ENCODE peak calls at places on chromosomes 4 and X, in five cellular contexts. W, P, J, Y and T are unnamed samples.
A peak's percentile ranks its signal among the peaks of the same experiment; 100 is the strongest.

GRCh38 chrX:1591863-1592127 is 391 bp downstream of the AKAP17A start:
- DNase-seq in J (no peak), W (no peak), P (no peak), Y (no peak), T (no peak)

GRCh38 chrX:13189380-13189779 is 130.5 kb downstream of the ATXN3L start:
- DNase-seq in P (no peak), W (no peak), J (no peak), Y (no peak), T (no peak)

GRCh38 chr4:76641758-76642157 is 206.7 kb downstream of the SHROOM3 start:
- DNase-seq in Y (no peak), P (no peak), J (no peak), W (no peak), T (no peak)

GRCh38 chr4:56728512-56728911 is 47.4 kb upstream of the HOPX start:
- DNase-seq in J (peak; percentile 71), Y (no peak), P (no peak), W (no peak), T (no peak)

GRCh38 chr4:87838207-87838606 is 5.4 kb downstream of the MEPE start:
- DNase-seq in J (no peak), W (no peak), P (no peak), Y (no peak), T (no peak)

GRCh38 chr4:1771555-1772305 is 21.4 kb upstream of the FGFR3 start:
- DNase-seq in P (no peak), J (peak; percentile 16), W (no peak), Y (no peak), T (no peak)

GRCh38 chr4:112557676-112558411 is 41.9 kb upstream of the NEUROG2 start:
- DNase-seq in Y (no peak), W (no peak), J (no peak), P (no peak), T (no peak)

GRCh38 chrX:131854586-131854985 is 168.5 kb upstream of the STK26 start:
- DNase-seq in J (no peak), Y (no peak), P (no peak), W (no peak), T (peak; percentile 62)

GRCh38 chr4:184396001-184396400 is 78.3 kb downstream of the IRF2 start:
- DNase-seq in P (peak; percentile 83), Y (no peak), J (peak; percentile 58), W (no peak), T (no peak)

GRCh38 chr4:186032259-186032658 is 36.7 kb upstream of the TLR3 start:
- DNase-seq in P (no peak), W (no peak), J (no peak), Y (peak; percentile 23), T (no peak)

GRCh38 chr4:6198768-6199343 is 1.5 kb downstream of the JAKMIP1 start:
- DNase-seq in Y (peak; percentile 69), J (no peak), P (no peak), W (no peak), T (no peak)

GRCh38 chrX:72105436-72105835 is 26.3 kb downstream of the RTL5 start:
- DNase-seq in P (no peak), W (no peak), Y (no peak), J (peak; percentile 47), T (no peak)

GRCh38 chrX:103831342-103831802 is 685 bp downstream of the RAB9B start:
- DNase-seq in P (peak; percentile 79), Y (no peak), J (peak; percentile 4), W (peak; percentile 69), T (peak; percentile 20)

GRCh38 chrX:155048997-155049619 is 21.8 kb downstream of the CMC4 start:
- DNase-seq in Y (peak; percentile 81), W (peak; percentile 65), P (peak; percentile 9), J (peak; percentile 15), T (peak; percentile 41)

GRCh38 chrX:51215266-51215665 is 117.4 kb upstream of the NUDT10 start:
- DNase-seq in J (no peak), W (no peak), Y (peak; percentile 28), P (no peak), T (no peak)

GRCh38 chrX:119706616-119707015 is 13.6 kb upstream of the SEPTIN6 start:
- DNase-seq in J (no peak), W (no peak), P (no peak), Y (no peak), T (no peak)

GRCh38 chrX:69264134-69264533 is 98.9 kb upstream of the PJA1 start:
- DNase-seq in Y (peak; percentile 97), W (no peak), P (no peak), J (no peak), T (no peak)

GRCh38 chr4:1927675-1928074 is 56.5 kb downstream of the NSD2 start:
- DNase-seq in W (no peak), J (no peak), Y (no peak), P (no peak), T (no peak)

GRCh38 chrX:9746148-9746880 is 19.3 kb downstream of the GPR143 start:
- DNase-seq in W (no peak), P (no peak), Y (peak; percentile 30), J (peak; percentile 73), T (no peak)

GRCh38 chrX:110671068-110671803 is 124.4 kb downstream of the CHRDL1 start:
- DNase-seq in W (no peak), P (no peak), J (peak; percentile 92), Y (no peak), T (no peak)

GRCh38 chr4:22869235-22869634 is 176.5 kb downstream of the GBA3 start:
- DNase-seq in P (no peak), W (no peak), J (peak; percentile 34), Y (peak; percentile 1), T (no peak)

GRCh38 chrX:153499876-153500275 is 5.1 kb downstream of the BGN start:
- DNase-seq in P (no peak), Y (no peak), J (no peak), W (no peak), T (no peak)

GRCh38 chr4:39621582-39621981 is 17.1 kb downstream of the SMIM14 start:
- DNase-seq in Y (peak; percentile 54), W (peak; percentile 14), J (peak; percentile 50), P (no peak), T (no peak)

GRCh38 chrX:85501349-85501748 is 121.9 kb upstream of the POF1B start:
- DNase-seq in P (no peak), W (no peak), J (no peak), Y (no peak), T (no peak)

GRCh38 chr4:112403072-112403945 is 106.1 kb downstream of the ALPK1 start:
- DNase-seq in P (no peak), W (no peak), Y (no peak), J (no peak), T (no peak)

GRCh38 chr4:73770917-73771316 is 30.5 kb downstream of the CXCL8 start:
- DNase-seq in J (no peak), P (no peak), Y (no peak), W (no peak), T (no peak)

GRCh38 chr4:165520071-165520470 is 141.3 kb downstream of the CPE start:
- DNase-seq in Y (no peak), J (no peak), P (no peak), W (no peak), T (no peak)

GRCh38 chrX:46844913-46845312 is 8.1 kb downstream of the RP2 start:
- DNase-seq in P (no peak), Y (no peak), J (no peak), W (no peak), T (no peak)

GRCh38 chr4:39045791-39046221 is 13.6 kb upstream of the TMEM156 start:
- DNase-seq in P (peak; percentile 10), J (no peak), Y (peak; percentile 9), W (no peak), T (peak; percentile 47)

GRCh38 chrX:30308263-30309138 is 689 bp downstream of the NR0B1 start:
- DNase-seq in W (no peak), Y (peak; percentile 75), J (no peak), P (no peak), T (no peak)

GRCh38 chr4:19227701-19228100 is 1024.0 kb upstream of the SLIT2 start:
- DNase-seq in Y (no peak), J (no peak), P (no peak), W (no peak), T (no peak)

GRCh38 chr4:16794816-16795445 is 103.5 kb downstream of the LDB2 start:
- DNase-seq in Y (peak; percentile 70), P (no peak), J (peak; percentile 1), W (peak; percentile 12), T (peak; percentile 4)

GRCh38 chr4:185017964-185018772 is at the start of gene HELT:
- DNase-seq in Y (peak; percentile 62), P (no peak), J (no peak), W (no peak), T (no peak)

GRCh38 chr4:3314706-3315260 is 22.0 kb downstream of the RGS12 start:
- DNase-seq in J (no peak), Y (no peak), W (no peak), P (no peak), T (no peak)

GRCh38 chr4:17781072-17781830 is at the start of gene FAM184B:
- DNase-seq in Y (peak; percentile 44), P (no peak), J (no peak), W (peak; percentile 9), T (no peak)

GRCh38 chr4:163392328-163392727 is 48.6 kb downstream of the NPY5R start:
- DNase-seq in W (no peak), P (no peak), Y (no peak), J (no peak), T (no peak)